ENCODE peak calls at places on chromosomes 1 and 21, in seven cellular contexts. P, L, R, S, D, O and U are unnamed samples.

GRCh38 chr1:78652019-78652560 is 2.5 kb downstream of the IFI44 start:
- DNase-seq in R (no peak), S (no peak), D (no peak), O (no peak), L (no peak), P (no peak), U (no peak)

GRCh38 chr1:206419783-206420182 is 50.5 kb upstream of the IKBKE start:
- DNase-seq in O (no peak), L (no peak), P (no peak), R (no peak), D (no peak), S (no peak), U (no peak)

GRCh38 chr1:232893481-232894313 is 56.7 kb upstream of the NTPCR start:
- DNase-seq in P (no peak), L (no peak), D (no peak), S (no peak), O (no peak), R (no peak), U (no peak)

GRCh38 chr1:198107041-198107440 is 49.8 kb upstream of the NEK7 start:
- DNase-seq in D (no peak), R (no peak), S (no peak), P (no peak), L (no peak), O (no peak), U (no peak)

GRCh38 chr1:51583532-51583931 is 33.4 kb upstream of the OSBPL9 start:
- DNase-seq in S (no peak), D (no peak), L (peak), R (peak), O (no peak), P (peak), U (no peak)

GRCh38 chr1:158019177-158019868 is 25.9 kb downstream of the KIRREL1 start:
- DNase-seq in L (peak), D (no peak), S (no peak), P (peak), O (peak), R (peak), U (peak)

GRCh38 chr1:198607714-198608113 is 31.1 kb upstream of the PTPRC start:
- DNase-seq in R (no peak), S (no peak), P (no peak), D (no peak), O (no peak), L (no peak), U (no peak)

GRCh38 chr1:67987046-67987799 is 63.2 kb downstream of the DIRAS3 start:
- DNase-seq in D (no peak), O (peak), R (peak), P (peak), S (no peak), L (no peak), U (no peak)

GRCh38 chr1:46285730-46286477 is 17.5 kb downstream of the LRRC41 start:
- DNase-seq in S (peak), O (no peak), D (peak), P (no peak), R (no peak), L (no peak), U (no peak)

GRCh38 chr1:56866656-56867055 is 12.1 kb downstream of the C8A start:
- DNase-seq in P (peak), D (no peak), R (peak), O (no peak), L (no peak), S (no peak), U (no peak)

GRCh38 chr1:166974647-166975345 is 544 bp downstream of the ILDR2 start:
- DNase-seq in L (no peak), D (peak), R (no peak), O (no peak), P (no peak), S (no peak), U (no peak)

GRCh38 chr1:58592521-58593134 is 15.6 kb upstream of the TACSTD2 start:
- DNase-seq in R (peak), S (no peak), D (no peak), L (peak), P (peak), O (peak), U (peak)

GRCh38 chr1:219155140-219155539 is 18.5 kb upstream of the LYPLAL1 start:
- DNase-seq in P (no peak), O (no peak), R (no peak), D (no peak), S (no peak), L (peak), U (no peak)

GRCh38 chr1:24899581-24900485 is 30.2 kb downstream of the RUNX3 start:
- DNase-seq in S (peak), L (no peak), D (no peak), P (no peak), O (no peak), R (no peak), U (peak)

GRCh38 chr1:182833271-182833670 is 5.9 kb upstream of the DHX9 start:
- DNase-seq in D (no peak), O (no peak), R (no peak), S (no peak), P (no peak), L (no peak), U (no peak)

GRCh38 chr1:206808615-206809014 is 36.3 kb upstream of the IL10 start:
- DNase-seq in L (peak), R (no peak), P (peak), S (peak), D (peak), O (no peak), U (no peak)

GRCh38 chr1:93136445-93136844 is 43.8 kb downstream of the TMED5 start:
- DNase-seq in P (no peak), O (no peak), R (no peak), S (no peak), L (no peak), D (no peak), U (no peak)

GRCh38 chr1:41619511-41620364 is 135.3 kb upstream of the EDN2 start:
- DNase-seq in L (no peak), R (no peak), D (no peak), S (no peak), P (no peak), O (no peak), U (no peak)

GRCh38 chr1:59007820-59008598 is 224.2 kb upstream of the JUN start:
- DNase-seq in S (peak), D (no peak), R (no peak), L (no peak), O (no peak), P (peak), U (no peak)

GRCh38 chr1:231139659-231140650 is 21.9 kb upstream of the TRIM67 start:
- DNase-seq in R (peak), O (peak), S (no peak), L (no peak), D (no peak), P (peak), U (no peak)

GRCh38 chr1:46556822-46557221 is 5.4 kb upstream of the KNCN start:
- DNase-seq in R (no peak), O (no peak), P (peak), D (no peak), L (no peak), S (no peak), U (no peak)

GRCh38 chr1:232922475-232922874 is 27.9 kb upstream of the NTPCR start:
- DNase-seq in O (no peak), S (no peak), D (no peak), P (peak), L (no peak), R (peak), U (no peak)

GRCh38 chr21:14303731-14304488 is 79.0 kb downstream of the HSPA13 start:
- DNase-seq in L (no peak), D (no peak), P (no peak), O (no peak), S (no peak), R (no peak), U (no peak)

GRCh38 chr1:9596419-9597123 is 7.9 kb downstream of the TMEM201 start:
- DNase-seq in O (no peak), P (peak), S (no peak), L (no peak), D (no peak), R (no peak), U (no peak)

GRCh38 chr1:74502432-74502831 is 10.0 kb downstream of the LRRC53 start:
- DNase-seq in O (no peak), S (no peak), L (peak), P (peak), R (peak), D (no peak), U (no peak)

GRCh38 chr1:16013220-16013907 is 4.5 kb downstream of the HSPB7 start:
- DNase-seq in S (no peak), P (peak), O (peak), L (peak), D (no peak), R (no peak), U (peak)

GRCh38 chr1:201105688-201106087 is 6.5 kb downstream of the CACNA1S start:
- DNase-seq in P (no peak), S (no peak), R (no peak), O (no peak), L (no peak), D (no peak), U (no peak)

GRCh38 chr1:15326691-15327530 is 79.9 kb downstream of the FHAD1 start:
- DNase-seq in P (peak), D (no peak), O (no peak), R (no peak), L (no peak), S (no peak), U (no peak)

GRCh38 chr1:89457046-89457445 is 67.6 kb upstream of the LRRC8B start:
- DNase-seq in P (no peak), L (no peak), S (no peak), R (no peak), O (no peak), D (no peak), U (no peak)

GRCh38 chr1:90839323-90839722 is 122.2 kb upstream of the BARHL2 start:
- DNase-seq in D (no peak), R (no peak), P (no peak), S (no peak), O (no peak), L (no peak), U (no peak)

GRCh38 chr1:225608014-225608796 is 44.7 kb downstream of the ENAH start:
- DNase-seq in R (no peak), O (no peak), P (no peak), L (no peak), D (no peak), S (no peak), U (no peak)

GRCh38 chr1:225601902-225602589 is 50.9 kb downstream of the ENAH start:
- DNase-seq in R (no peak), D (no peak), L (no peak), O (no peak), P (no peak), S (no peak), U (no peak)

GRCh38 chr1:225602590-225603206 is 50.2 kb downstream of the ENAH start:
- DNase-seq in D (no peak), S (no peak), R (no peak), P (no peak), O (no peak), L (no peak), U (no peak)

GRCh38 chr1:225607355-225607754 is 45.6 kb downstream of the ENAH start:
- DNase-seq in R (no peak), P (no peak), O (no peak), D (no peak), S (no peak), L (no peak), U (no peak)

DNA sequence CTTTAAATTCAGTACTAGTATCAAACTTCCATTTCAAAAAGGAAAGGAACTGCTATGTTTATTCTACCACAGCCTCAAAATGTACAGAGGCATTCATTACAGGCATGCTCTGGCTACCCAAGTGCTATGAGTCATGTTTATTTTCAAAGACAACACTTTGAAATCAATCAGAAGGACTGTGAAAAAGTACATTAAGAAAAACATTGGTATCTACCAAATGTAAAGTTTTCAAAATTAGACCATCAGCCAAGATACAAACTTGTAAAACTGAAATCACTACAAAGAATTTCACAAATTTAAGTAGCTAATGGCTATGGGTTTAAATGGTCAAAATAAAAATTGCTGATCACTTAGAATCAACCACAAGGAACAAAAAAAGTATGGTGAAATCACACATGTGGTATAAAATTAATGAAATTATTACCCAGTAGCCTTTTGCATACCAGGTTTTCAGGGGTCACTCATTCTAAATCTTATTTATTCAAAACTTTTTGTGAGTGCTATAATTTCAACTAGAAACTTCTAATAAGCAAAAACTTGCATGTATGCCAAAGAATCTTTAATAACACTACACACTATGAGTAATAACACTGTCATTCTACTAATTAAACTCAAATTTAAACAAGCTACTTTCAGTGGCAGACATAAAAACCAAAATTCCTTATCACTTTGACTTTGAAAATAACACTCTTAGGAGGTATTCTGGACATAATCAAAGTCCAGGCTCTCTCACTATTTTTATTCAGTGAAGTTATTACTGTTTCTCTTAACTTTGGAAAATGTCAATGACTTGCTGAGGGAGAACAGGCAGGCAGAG is 49.2 kb downstream of the ENAH start:
- DNase-seq in S (no peak), O (peak), R (no peak), D (no peak), P (peak), L (no peak), U (no peak)
- H3K27ac ChIP-seq in S (no peak), O (peak), R (no peak), D (no peak), P (no peak), L (peak), U (no peak)

DNA sequence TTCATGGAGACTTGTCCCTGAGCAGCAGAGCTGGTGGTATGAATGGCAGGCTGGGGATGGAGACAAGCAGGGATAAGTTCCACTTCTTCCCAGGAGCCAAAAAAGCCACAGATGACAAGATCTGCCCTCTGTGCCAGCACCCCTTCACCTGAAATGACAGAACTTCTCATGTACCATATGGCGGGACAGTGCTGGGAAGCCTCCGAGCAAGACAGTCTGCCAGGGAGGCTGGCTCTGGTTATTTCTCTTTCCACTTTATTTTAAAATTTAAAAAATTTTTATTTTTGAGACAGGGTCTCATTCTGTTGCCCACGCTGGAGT is 16.4 kb downstream of the GNG4 start:
- DNase-seq in D (no peak), R (no peak), S (no peak), O (no peak), P (no peak), L (no peak), U (no peak)
- H3K4me3 ChIP-seq in D (no peak), R (peak), S (no peak), O (no peak), P (peak), L (peak), U (no peak)

GRCh38 chr1:32250893-32251716 is at the start of gene LCK:
- DNase-seq in L (no peak), D (peak), R (no peak), S (peak), O (no peak), P (no peak), U (no peak)

GRCh38 chr1:32247452-32247851 is 430 bp downstream of the FAM167B start:
- DNase-seq in R (no peak), P (no peak), O (no peak), D (no peak), L (no peak), S (no peak), U (no peak)

GRCh38 chr1:32246888-32247273 is at the start of gene FAM167B:
- DNase-seq in R (no peak), P (peak), D (no peak), L (peak), O (no peak), S (no peak), U (peak)

GRCh38 chr1:32247983-32248889 is 1.2 kb downstream of the FAM167B start:
- DNase-seq in O (peak), L (peak), D (peak), P (peak), S (peak), R (peak), U (peak)

GRCh38 chr1:32249831-32250525 is 1.1 kb upstream of the LCK start:
- DNase-seq in R (no peak), O (no peak), D (peak), S (peak), P (no peak), L (peak), U (peak)
- H3K27ac ChIP-seq in R (no peak), O (no peak), D (peak), S (peak), P (no peak), L (peak), U (no peak)

DNA sequence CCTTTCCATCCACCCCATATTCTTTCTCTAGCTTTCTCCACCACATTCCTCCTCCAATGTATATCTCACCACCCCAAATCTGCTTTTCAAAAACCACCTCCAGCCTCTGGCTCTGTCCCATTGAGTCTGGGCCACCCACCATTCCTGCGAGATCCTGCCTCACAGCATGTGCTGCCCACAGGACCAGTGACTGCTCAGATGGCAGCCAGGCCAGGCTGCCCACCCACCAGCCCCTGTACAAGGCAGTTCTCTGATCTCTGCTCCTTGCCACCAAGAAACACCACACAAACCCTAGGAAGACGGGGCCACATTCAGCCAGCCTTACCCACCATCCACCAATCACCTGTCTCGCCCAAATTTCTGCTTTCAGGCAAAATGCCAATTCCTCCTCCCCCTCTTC is 53.7 kb downstream of the PLEKHA6 start:
- DNase-seq in O (no peak), S (no peak), R (no peak), P (no peak), D (no peak), L (no peak), U (no peak)
- H3K4me3 ChIP-seq in O (no peak), S (no peak), R (peak), P (no peak), D (no peak), L (no peak), U (no peak)

GRCh38 chr21:33214056-33214455 is 15.7 kb upstream of the IFNAR2 start:
- DNase-seq in L (no peak), D (no peak), S (no peak), O (no peak), R (no peak), P (no peak), U (no peak)

GRCh38 chr21:33219300-33219699 is 10.4 kb upstream of the IFNAR2 start:
- DNase-seq in O (no peak), S (no peak), R (no peak), L (no peak), D (no peak), P (no peak), U (no peak)

GRCh38 chr21:33217168-33217567 is 12.6 kb upstream of the IFNAR2 start:
- DNase-seq in S (no peak), L (no peak), R (no peak), P (no peak), O (no peak), D (no peak), U (no peak)

DNA sequence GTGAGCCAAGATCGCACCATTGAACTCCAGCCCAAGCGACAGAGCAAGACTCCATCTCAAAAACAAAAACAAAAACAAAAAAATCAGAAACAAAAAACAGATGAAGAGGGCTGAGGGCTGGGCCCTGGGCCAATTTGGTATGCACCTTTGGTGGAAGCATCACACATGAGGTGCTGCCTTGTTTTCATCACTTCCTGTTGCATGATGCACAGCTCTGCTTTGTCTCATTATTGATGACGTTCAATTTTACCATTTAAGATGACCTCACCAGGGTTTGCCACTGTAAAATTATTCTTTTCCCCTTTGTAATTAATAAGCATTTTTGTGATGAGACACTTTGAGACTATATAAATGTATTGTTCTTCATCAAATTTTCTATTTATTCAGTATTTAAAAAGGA is 9.8 kb upstream of the IFNAR2 start:
- DNase-seq in R (no peak), L (no peak), O (no peak), P (no peak), S (no peak), D (peak), U (no peak)
- H3K27ac ChIP-seq in R (no peak), L (no peak), O (no peak), P (no peak), S (no peak), D (no peak), U (no peak)

DNA sequence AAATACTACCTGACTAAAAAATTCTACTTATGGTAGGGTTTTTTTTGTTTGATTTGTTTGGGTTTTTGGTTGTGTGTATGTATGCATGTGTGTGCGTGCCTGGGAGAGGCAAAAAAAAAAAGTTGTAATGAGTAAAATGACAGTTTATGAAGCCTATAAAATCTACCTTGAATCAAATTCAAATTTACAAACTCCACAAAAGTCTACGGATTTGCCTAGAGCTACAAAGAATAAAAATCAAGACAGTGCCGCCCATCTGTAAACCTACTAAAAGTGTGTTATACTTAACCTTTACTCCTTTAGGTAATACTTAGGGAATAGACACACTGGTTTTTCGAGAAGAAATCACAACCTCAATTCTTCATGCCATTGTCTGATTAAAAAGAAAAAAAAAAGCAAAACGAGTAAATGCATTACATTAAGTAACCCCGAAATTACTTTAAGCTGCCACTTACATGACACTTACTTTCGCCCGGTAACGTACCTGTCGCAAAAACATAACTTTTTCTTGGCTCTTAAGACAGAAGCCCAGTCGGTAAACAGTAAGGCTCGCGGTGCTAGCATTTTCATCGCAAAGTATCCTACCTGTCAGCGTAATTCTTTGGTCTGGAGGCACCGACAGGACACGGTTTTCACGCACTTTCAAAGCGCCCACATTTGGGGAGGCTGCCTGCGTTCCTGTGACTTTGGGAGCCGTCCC is 999 bp downstream of the SYDE2 start:
- DNase-seq in S (no peak), D (no peak), O (no peak), P (no peak), R (no peak), L (no peak), U (no peak)
- H3K4me3 ChIP-seq in S (peak), D (peak), O (peak), P (peak), R (peak), L (peak), U (peak)

GRCh38 chr1:227175611-227176010 is 142.7 kb downstream of the CDC42BPA start:
- DNase-seq in D (no peak), S (no peak), P (no peak), R (no peak), L (no peak), O (no peak), U (no peak)
- H3K27ac ChIP-seq in D (no peak), S (no peak), P (no peak), R (no peak), L (no peak), O (no peak), U (no peak)